ENCODE peak calls at places on chromosomes 6 and 20, in four cellular contexts. R is AG09309, Y is GM20000, D is cardiac fibroblast. U is an unnamed sample.

GRCh38 chr20:38935285-38935684 is 9.1 kb downstream of the FAM83D start:
- DNase-seq in Y (no peak), R (no peak), D (peak; percentile 56), U (peak; percentile 62)

GRCh38 chr6:157428418-157429202 is 47.6 kb downstream of the ZDHHC14 start:
- DNase-seq in R (no peak), Y (no peak), D (no peak), U (peak; percentile 62)

GRCh38 chr6:161327360-161327953 is 53.6 kb upstream of the AGPAT4 start:
- DNase-seq in Y (no peak), R (no peak), D (no peak), U (peak; percentile 37)

GRCh38 chr6:29887330-29887818 is 55.0 kb upstream of the HLA-A start:
- DNase-seq in D (peak; percentile 29), R (no peak), Y (no peak), U (peak; percentile 49)

GRCh38 chr20:15496501-15497039 is 1076.7 kb downstream of the KIF16B start:
- DNase-seq in Y (no peak), R (no peak), D (no peak), U (no peak)

GRCh38 chr20:60115452-60115851 is 157.2 kb downstream of the CDH26 start:
- DNase-seq in Y (no peak), D (no peak), R (no peak), U (no peak)

GRCh38 chr6:38776515-38776914 is 61.4 kb downstream of the DNAH8 start:
- DNase-seq in Y (no peak), D (no peak), R (no peak), U (no peak)

GRCh38 chr20:20210327-20210726 is 157.6 kb upstream of the INSM1 start:
- DNase-seq in D (no peak), R (no peak), Y (no peak), U (peak; percentile 11)

GRCh38 chr20:31605902-31606677 is 1.0 kb downstream of the ID1 start:
- DNase-seq in R (no peak), Y (peak; percentile 53), D (peak; percentile 34), U (peak; percentile 24)

GRCh38 chr20:56391596-56392281 is at the start of gene AURKA:
- DNase-seq in R (no peak), Y (no peak), D (no peak), U (no peak)

GRCh38 chr20:36368400-36368799 is 62.3 kb downstream of the DLGAP4 start:
- DNase-seq in R (no peak), D (no peak), Y (no peak), U (no peak)

GRCh38 chr6:111250743-111251406 is 163.6 kb downstream of the SLC16A10 start:
- DNase-seq in D (no peak), R (no peak), Y (no peak), U (no peak)

GRCh38 chr20:38405132-38405531 is 30.0 kb downstream of the SNHG17 start:
- DNase-seq in Y (no peak), D (no peak), R (no peak), U (no peak)

GRCh38 chr6:166929534-166930189 is 26.7 kb downstream of the RNASET2 start:
- DNase-seq in Y (no peak), R (no peak), D (no peak), U (no peak)

GRCh38 chr6:135105710-135106109 is 51.1 kb upstream of the HBS1L start:
- DNase-seq in R (no peak), D (no peak), Y (no peak), U (no peak)

GRCh38 chr20:25000268-25000801 is 7.8 kb upstream of the APMAP start:
- DNase-seq in D (peak; percentile 88), Y (no peak), R (peak; percentile 88), U (peak; percentile 73)

GRCh38 chr6:4178737-4179333 is 43.5 kb upstream of the ECI2 start:
- DNase-seq in R (no peak), D (no peak), Y (no peak), U (no peak)

GRCh38 chr6:11754625-11755289 is 23.8 kb downstream of the ADTRP start:
- DNase-seq in D (no peak), Y (no peak), R (no peak), U (no peak)

GRCh38 chr6:148507774-148508173 is 165.1 kb downstream of the SASH1 start:
- DNase-seq in R (no peak), D (peak; percentile 62), Y (no peak), U (no peak)

GRCh38 chr20:61842011-61842410 is 223.7 kb downstream of the TAF4 start:
- DNase-seq in Y (no peak), R (no peak), D (no peak), U (no peak)

GRCh38 chr6:150905769-150906168 is 40.3 kb downstream of the MTHFD1L start:
- DNase-seq in Y (no peak), D (no peak), R (no peak), U (no peak)
- TF ChIP-seq CTCF in Y (no peak), D (peak; percentile 58), R (peak; percentile 36), U (peak; percentile 17)

DNA sequence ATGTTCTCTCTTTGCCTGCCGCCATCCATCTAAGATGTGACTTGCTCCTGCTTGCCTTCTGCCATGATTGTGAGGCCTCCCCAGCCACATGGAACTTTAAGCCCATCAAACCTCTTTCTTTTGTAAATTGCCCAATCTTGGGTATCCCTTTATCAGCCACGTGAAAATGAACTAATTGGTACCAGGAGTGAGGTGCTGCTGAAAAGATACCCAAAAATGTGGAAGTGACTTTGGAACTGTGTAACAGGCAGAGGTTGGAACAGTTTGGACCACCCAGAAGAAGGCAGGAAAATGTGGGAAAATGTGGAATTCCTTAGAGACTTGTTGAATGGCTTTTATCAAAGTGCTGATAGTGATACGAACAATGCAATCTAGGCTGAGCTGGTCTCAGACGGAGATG is 694.9 kb downstream of the FRK start:
- DNase-seq in Y (no peak), D (no peak), R (no peak), U (no peak)
- TF ChIP-seq CTCF in Y (no peak), D (no peak), R (no peak), U (no peak)

GRCh38 chr20:50004175-50004574 is 21.4 kb downstream of the SNAI1 start:
- DNase-seq in D (peak; percentile 58), R (no peak), Y (no peak), U (peak; percentile 52)
- TF ChIP-seq CTCF in D (no peak), R (no peak), Y (no peak), U (no peak)

GRCh38 chr20:43694763-43695162 is 27.8 kb downstream of the MYBL2 start:
- DNase-seq in D (no peak), Y (no peak), R (no peak), U (no peak)

GRCh38 chr20:43689165-43689564 is 22.3 kb downstream of the MYBL2 start:
- DNase-seq in D (no peak), R (no peak), Y (no peak), U (no peak)

GRCh38 chr20:43695571-43695970 is 28.7 kb downstream of the MYBL2 start:
- DNase-seq in D (no peak), R (no peak), Y (no peak), U (no peak)

GRCh38 chr20:43690943-43691598 is 24.2 kb downstream of the MYBL2 start:
- DNase-seq in R (no peak), Y (no peak), D (no peak), U (no peak)

DNA sequence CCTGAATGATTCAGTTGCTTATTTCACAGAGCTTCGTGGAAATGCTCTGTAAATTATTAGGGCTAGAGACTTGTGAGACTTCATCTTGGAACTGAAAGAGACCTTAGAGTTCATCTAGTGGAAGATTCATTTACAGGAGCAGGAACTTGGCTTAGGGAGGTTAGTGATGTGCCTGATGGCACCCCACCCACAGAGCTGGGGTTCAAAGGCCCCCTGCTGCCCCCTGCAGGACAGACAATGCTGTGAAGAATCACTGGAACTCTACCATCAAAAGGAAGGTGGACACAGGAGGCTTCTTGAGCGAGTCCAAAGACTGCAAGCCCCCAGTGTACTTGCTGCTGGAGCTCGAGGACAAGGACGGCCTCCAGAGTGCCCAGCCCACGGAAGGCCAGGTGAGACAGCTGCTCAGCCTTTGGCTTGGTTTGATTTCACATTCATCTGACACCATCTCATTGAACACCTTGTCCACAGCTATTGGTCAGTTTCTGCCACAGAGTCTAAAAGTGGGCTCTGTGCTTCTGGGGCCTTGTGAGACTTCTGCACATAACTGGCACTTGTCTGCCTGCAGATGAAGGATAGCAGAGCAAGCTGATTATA is 25.1 kb downstream of the MYBL2 start:
- DNase-seq in D (peak; percentile 56), R (peak; percentile 13), Y (peak; percentile 74), U (peak; percentile 65)
- TF ChIP-seq CTCF in D (peak; percentile 73), R (peak; percentile 80), Y (peak; percentile 58), U (peak; percentile 76)

DNA sequence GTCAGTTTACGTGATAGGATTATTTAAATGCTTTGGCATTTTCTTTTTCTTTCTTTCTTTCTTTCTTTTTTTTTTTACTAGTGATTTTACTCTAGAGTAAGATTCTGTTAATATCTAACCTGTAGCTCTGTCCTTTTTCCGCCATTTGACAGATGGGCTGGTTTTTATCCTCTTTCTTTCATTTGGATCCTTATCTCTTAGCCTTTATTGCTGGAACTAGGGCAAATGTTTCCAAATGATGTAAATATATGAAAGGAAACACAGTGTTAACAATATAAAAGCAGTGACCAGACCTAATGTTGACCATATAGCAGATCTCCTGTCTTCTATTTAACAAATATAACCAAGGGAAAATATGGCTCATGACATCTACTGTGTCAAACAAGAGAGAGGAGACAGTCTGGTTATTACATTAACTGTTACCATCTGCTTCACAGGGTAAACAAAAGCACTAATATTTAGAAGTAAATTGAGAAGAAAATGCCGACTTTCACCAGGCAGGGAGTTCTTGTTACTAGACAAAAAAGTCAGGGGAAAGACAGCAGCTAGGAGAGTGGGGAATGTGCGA is 59.8 kb upstream of the GCLC start:
- DNase-seq in R (no peak), D (no peak), Y (no peak), U (no peak)
- TF ChIP-seq CTCF in R (no peak), D (no peak), Y (no peak), U (no peak)

GRCh38 chr6:158565482-158566040 is 5.7 kb downstream of the TMEM181 start:
- DNase-seq in D (no peak), Y (no peak), R (no peak), U (no peak)
- TF ChIP-seq CTCF in D (peak; percentile 6), Y (no peak), R (no peak), U (no peak)